ENCODE peak calls at places on chromosome 17, in seven cellular contexts. T is CD4-positive, CD25-positive, alpha-beta regulatory T cell; J is activated CD4-positive, CD25-positive, alpha-beta regulatory T cell; Z is ACHN; G is Caki2; A is body of pancreas; S is head of caudate nucleus. B is an unnamed sample.

GRCh38 chr17:55625516-55625915 is 97.1 kb downstream of the TMEM100 start:
- DNase-seq in T (no peak), J (no peak), Z (no peak), G (no peak), A (no peak), S (no peak), B (no peak)

GRCh38 chr17:32223703-32224102 is 41.9 kb upstream of the RHBDL3 start:
- DNase-seq in T (no peak), J (no peak), Z (no peak), G (no peak), A (no peak), S (no peak), B (no peak)

GRCh38 chr17:78974635-78975591 is 4.8 kb downstream of the LGALS3BP start:
- DNase-seq in T (no peak), J (no peak), Z (peak; percentile 28), G (peak; percentile 41), A (peak; percentile 86), S (no peak), B (peak; percentile 67)

GRCh38 chr17:15293558-15293957 is 28.4 kb upstream of the PMP22 start:
- DNase-seq in T (no peak), J (no peak), Z (no peak), G (no peak), A (no peak), S (no peak), B (no peak)

GRCh38 chr17:51540151-51540550 is 279.8 kb downstream of the UTP18 start:
- DNase-seq in T (no peak), J (no peak), Z (no peak), G (no peak), A (no peak), S (peak; percentile 60), B (peak; percentile 26)

GRCh38 chr17:16001498-16001897 is 1.9 kb downstream of the TTC19 start:
- DNase-seq in T (no peak), J (no peak), Z (no peak), G (no peak), A (no peak), S (no peak), B (no peak)

GRCh38 chr17:39462644-39463375 is 1.5 kb downstream of the CDK12 start:
- DNase-seq in T (no peak), J (no peak), Z (no peak), G (no peak), A (peak; percentile 15), S (no peak), B (no peak)

GRCh38 chr17:67253379-67253778 is 8.4 kb upstream of the HELZ start:
- DNase-seq in T (no peak), J (no peak), Z (no peak), G (no peak), A (no peak), S (no peak), B (no peak)

GRCh38 chr17:50093246-50093645 is 1.9 kb upstream of the PDK2 start:
- DNase-seq in T (no peak), J (no peak), Z (no peak), G (no peak), A (no peak), S (no peak), B (no peak)

GRCh38 chr17:74763565-74764387 is 12.4 kb downstream of the NAT9 start:
- DNase-seq in T (no peak), J (no peak), Z (no peak), G (no peak), A (no peak), S (no peak), B (no peak)

GRCh38 chr17:80246726-80247125 is 13.9 kb upstream of the RNF213 start:
- DNase-seq in T (no peak), J (no peak), Z (no peak), G (no peak), A (no peak), S (no peak), B (no peak)

GRCh38 chr17:16924701-16925440 is 47.0 kb downstream of the TNFRSF13B start:
- DNase-seq in T (no peak), J (no peak), Z (no peak), G (no peak), A (no peak), S (peak; percentile 3), B (no peak)

GRCh38 chr17:46788300-46788699 is 30.2 kb downstream of the WNT3 start:
- DNase-seq in T (no peak), J (no peak), Z (no peak), G (no peak), A (no peak), S (no peak), B (no peak)

GRCh38 chr17:50908860-50909764 is 43.0 kb upstream of the TOB1 start:
- DNase-seq in T (peak; percentile 64), J (no peak), Z (no peak), G (no peak), A (peak; percentile 97), S (no peak), B (no peak)

GRCh38 chr17:16930571-16931317 is 41.2 kb downstream of the TNFRSF13B start:
- DNase-seq in T (no peak), J (no peak), Z (no peak), G (no peak), A (no peak), S (no peak), B (no peak)

GRCh38 chr17:36133629-36134259 is 30.1 kb downstream of the CCL4 start:
- DNase-seq in T (no peak), J (no peak), Z (no peak), G (peak; percentile 31), A (peak; percentile 53), S (no peak), B (no peak)

GRCh38 chr17:61129876-61130275 is 269.8 kb upstream of the TBX2 start:
- DNase-seq in T (no peak), J (no peak), Z (no peak), G (no peak), A (no peak), S (no peak), B (no peak)

GRCh38 chr17:57634713-57635465 is 110.2 kb downstream of the CCDC182 start:
- DNase-seq in T (no peak), J (no peak), Z (no peak), G (no peak), A (no peak), S (no peak), B (peak; percentile 10)

GRCh38 chr17:18217412-18218015 is 7.9 kb upstream of the LLGL1 start:
- DNase-seq in T (peak; percentile 67), J (peak; percentile 40), Z (peak; percentile 73), G (peak; percentile 46), A (peak; percentile 80), S (peak; percentile 87), B (peak; percentile 23)

GRCh38 chr17:41118721-41119120 is 548 bp upstream of the KRTAP4-11 start:
- DNase-seq in T (no peak), J (no peak), Z (no peak), G (no peak), A (no peak), S (no peak), B (no peak)

GRCh38 chr17:29483503-29483902 is 83.3 kb downstream of the ABHD15 start:
- DNase-seq in T (no peak), J (no peak), Z (no peak), G (no peak), A (no peak), S (no peak), B (no peak)

GRCh38 chr17:32689348-32689747 is 187.6 kb downstream of the MYO1D start:
- DNase-seq in T (no peak), J (no peak), Z (no peak), G (no peak), A (no peak), S (no peak), B (no peak)

GRCh38 chr17:81831957-81832607 is 1.0 kb downstream of the MCRIP1 start:
- DNase-seq in T (peak; percentile 58), J (no peak), Z (no peak), G (no peak), A (peak; percentile 51), S (peak; percentile 36), B (no peak)

GRCh38 chr17:21361020-21361809 is 14.9 kb upstream of the KCNJ12 start:
- DNase-seq in T (no peak), J (no peak), Z (no peak), G (no peak), A (no peak), S (no peak), B (no peak)

GRCh38 chr17:36706437-36706731 is 105.0 kb downstream of the MRM1 start:
- DNase-seq in T (no peak), J (no peak), Z (no peak), G (no peak), A (no peak), S (no peak), B (no peak)

GRCh38 chr17:14712471-14713075 is 411.7 kb downstream of the HS3ST3B1 start:
- DNase-seq in T (no peak), J (no peak), Z (no peak), G (no peak), A (no peak), S (no peak), B (no peak)

GRCh38 chr17:6868579-6868978 is 37.0 kb upstream of the TEKT1 start:
- DNase-seq in T (no peak), J (no peak), Z (no peak), G (peak; percentile 41), A (no peak), S (no peak), B (peak; percentile 74)

GRCh38 chr17:82029391-82029790 is 2.1 kb upstream of the RAC3 start:
- DNase-seq in T (no peak), J (no peak), Z (no peak), G (no peak), A (no peak), S (no peak), B (no peak)

GRCh38 chr17:35875439-35876139 is 4.6 kb downstream of the CCL5 start:
- DNase-seq in T (no peak), J (no peak), Z (no peak), G (no peak), A (no peak), S (no peak), B (no peak)

B was measured in HCT116.